ENCODE peak calls at places on chromosome 20, in four cellular contexts. W is neural progenitor cell, L is hepatocyte, N is A549. J is an unnamed sample.

GRCh38 chr20:20860078-20860806 is 147.8 kb upstream of the RALGAPA2 start:
- DNase-seq in W (peak; percentile 95), L (peak; percentile 94), N (peak; percentile 92), J (peak; percentile 82)

GRCh38 chr20:36141310-36141709 is 13.2 kb upstream of the EPB41L1 start:
- DNase-seq in W (no peak), L (no peak), N (no peak), J (no peak)

GRCh38 chr20:38635721-38636285 is 34.2 kb downstream of the ARHGAP40 start:
- DNase-seq in W (no peak), L (no peak), N (no peak), J (peak; percentile 31)

GRCh38 chr20:49853640-49854039 is 41.0 kb downstream of the SLC9A8 start:
- DNase-seq in W (no peak), L (peak; percentile 78), N (no peak), J (no peak)

GRCh38 chr20:47337413-47337812 is 19.1 kb downstream of the ZMYND8 start:
- DNase-seq in W (no peak), L (no peak), N (no peak), J (no peak)

GRCh38 chr20:50663095-50663821 is 28.1 kb downstream of the RIPOR3 start:
- DNase-seq in W (no peak), L (peak; percentile 84), N (no peak), J (peak; percentile 52)

GRCh38 chr20:17614812-17615644 is 45.2 kb downstream of the DSTN start:
- DNase-seq in W (no peak), L (no peak), N (no peak), J (no peak)

GRCh38 chr20:24332956-24333355 is 136.5 kb upstream of the SYNDIG1 start:
- DNase-seq in W (no peak), L (no peak), N (no peak), J (no peak)

GRCh38 chr20:54494303-54495006 is 19.1 kb downstream of the DOK5 start:
- DNase-seq in W (no peak), L (no peak), N (no peak), J (no peak)

GRCh38 chr20:3390759-3391500 is 16.5 kb downstream of the DNAAF9 start:
- DNase-seq in W (no peak), L (no peak), N (no peak), J (no peak)
- H3K4me2 ChIP-seq in W (no peak overlapping the region), L (no peak overlapping the region), N (peak overlapping the region; percentile 1), J (no peak overlapping the region)

DNA sequence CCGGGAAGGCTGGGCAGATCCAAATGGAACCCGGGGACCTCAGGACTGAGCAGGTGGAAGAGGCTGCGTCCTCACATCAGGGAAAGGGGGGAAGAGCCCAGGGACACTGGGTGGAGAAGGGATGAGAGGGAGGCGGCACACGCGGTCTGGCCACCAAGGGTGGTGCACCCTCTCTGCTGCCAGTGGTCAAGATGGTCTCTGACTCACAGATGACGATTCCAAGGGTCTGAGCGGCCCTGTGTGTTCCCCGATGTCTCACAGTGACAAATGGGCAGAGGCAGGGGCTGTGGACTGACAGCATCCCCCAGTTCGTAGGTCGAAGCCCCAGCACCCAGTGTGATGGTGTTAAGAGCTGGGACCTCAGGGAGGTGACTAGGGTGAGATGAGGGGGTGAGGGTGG is 32.1 kb downstream of the SLCO4A1 start:
- DNase-seq in W (no peak), L (no peak), N (no peak), J (no peak)
- H3K4me1 ChIP-seq in W (no peaks in the 10 kb centered on the region), L (peaks cover 2% of the 10 kb centered on the region), N (no peaks in the 10 kb centered on the region), J (no peaks in the 10 kb centered on the region)

GRCh38 chr20:31751126-31751525 is 12.0 kb downstream of the TPX2 start:
- DNase-seq in W (no peak), L (no peak), N (no peak), J (no peak)

GRCh38 chr20:31746068-31746878 is 7.2 kb downstream of the TPX2 start:
- DNase-seq in W (no peak), L (no peak), N (no peak), J (no peak)

GRCh38 chr20:31749223-31749622 is 10.1 kb downstream of the TPX2 start:
- DNase-seq in W (no peak), L (no peak), N (no peak), J (no peak)

DNA sequence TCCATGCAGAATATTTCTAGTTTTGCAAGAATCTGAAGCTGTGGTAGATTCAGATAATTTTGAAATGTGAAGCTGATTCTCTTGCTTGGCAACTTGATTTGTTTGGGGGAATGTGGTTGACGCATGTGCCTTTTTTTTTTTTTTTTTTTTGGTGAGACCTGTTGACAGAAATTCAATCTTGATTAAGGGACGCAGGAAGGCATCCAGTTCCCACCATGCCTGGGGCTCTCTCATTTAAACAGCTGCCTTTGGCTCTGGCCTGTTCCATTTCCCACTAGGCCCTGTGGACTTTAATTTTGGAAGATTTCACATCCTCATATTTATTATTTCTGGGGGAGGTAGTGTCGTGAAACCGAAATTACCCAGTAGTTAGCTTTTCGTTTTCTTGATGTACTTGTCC is 8.6 kb downstream of the TPX2 start:
- DNase-seq in W (no peak), L (no peak), N (no peak), J (no peak)
- H3K4me2 ChIP-seq in W (no peak overlapping the region), L (no peak overlapping the region), N (no peak overlapping the region), J (no peak overlapping the region)

GRCh38 chr20:5315807-5316187 is 957 bp downstream of the PROKR2 start:
- DNase-seq in W (peak; percentile 27), L (no peak), N (no peak), J (no peak)

GRCh38 chr20:5312518-5312917 is 4.2 kb downstream of the PROKR2 start:
- DNase-seq in W (no peak), L (no peak), N (no peak), J (no peak)

GRCh38 chr20:5313916-5314315 is 2.8 kb downstream of the PROKR2 start:
- DNase-seq in W (no peak), L (no peak), N (no peak), J (no peak)

GRCh38 chr20:5309971-5310370 is 6.8 kb downstream of the PROKR2 start:
- DNase-seq in W (no peak), L (no peak), N (no peak), J (no peak)
- H3K4me1 ChIP-seq in W (no peaks in the 10 kb centered on the region), L (no peaks in the 10 kb centered on the region), N (no peaks in the 10 kb centered on the region), J (no peaks in the 10 kb centered on the region)

GRCh38 chr20:48814633-48815032 is 13.2 kb downstream of the PREX1 start:
- DNase-seq in W (no peak), L (no peak), N (no peak), J (no peak)
- H3K4me2 ChIP-seq in W (no peak overlapping the region), L (no peak overlapping the region), N (no peak overlapping the region), J (no peak overlapping the region)

DNA sequence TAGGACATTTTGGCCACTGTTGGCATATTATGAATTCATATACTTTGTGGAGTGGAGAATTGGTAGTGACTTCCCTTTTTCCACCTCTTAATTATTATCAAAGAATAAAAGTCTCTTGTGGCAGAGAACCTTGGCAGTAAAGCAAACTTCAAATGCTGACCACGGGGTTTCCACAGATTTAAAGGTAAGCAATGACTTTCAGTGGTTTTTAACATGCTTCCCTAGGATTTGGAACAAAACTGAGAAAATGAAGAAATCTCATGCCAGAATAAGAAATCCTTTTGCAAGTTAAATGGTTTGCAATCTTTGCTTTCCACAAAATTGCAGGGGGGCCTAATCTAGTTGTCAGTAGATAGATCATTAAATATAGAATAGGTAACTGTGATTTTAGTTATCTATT is 2.0 kb upstream of the SDC4 start:
- DNase-seq in W (no peak), L (no peak), N (no peak), J (no peak)
- H3K4me1 ChIP-seq in W (peaks cover 24% of the 10 kb centered on the region), L (peaks cover 18% of the 10 kb centered on the region), N (peaks cover 40% of the 10 kb centered on the region), J (peaks cover 4% of the 10 kb centered on the region)

GRCh38 chr20:15656124-15656523 is 917.1 kb downstream of the KIF16B start:
- DNase-seq in W (no peak), L (no peak), N (no peak), J (no peak)

GRCh38 chr20:15658295-15658694 is 915.0 kb downstream of the KIF16B start:
- DNase-seq in W (peak; percentile 41), L (no peak), N (no peak), J (no peak)

GRCh38 chr20:15653396-15654207 is 919.6 kb downstream of the KIF16B start:
- DNase-seq in W (no peak), L (no peak), N (no peak), J (no peak)

DNA sequence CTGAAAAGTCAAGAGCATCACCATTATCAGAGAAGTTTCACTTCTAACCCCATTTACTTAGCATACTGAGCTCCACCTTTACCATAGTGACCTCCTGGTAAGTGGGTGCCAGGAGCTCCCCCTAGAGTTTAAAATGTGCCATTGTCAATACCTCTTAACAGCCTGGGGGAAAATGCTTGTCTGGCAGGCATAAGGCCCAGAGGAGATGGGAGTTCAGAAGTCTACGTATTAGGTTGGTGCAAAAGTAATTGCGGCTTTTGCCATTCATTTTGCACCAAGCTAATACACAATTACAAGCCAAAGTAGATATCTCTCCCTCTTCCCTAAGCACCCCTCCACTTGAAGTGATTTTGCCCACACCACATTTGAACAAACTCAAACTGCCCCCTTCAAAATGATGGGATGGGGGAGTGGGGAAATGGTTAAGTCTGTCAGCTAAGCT is 919.0 kb downstream of the KIF16B start:
- DNase-seq in W (peak; percentile 74), L (peak; percentile 72), N (peak; percentile 42), J (peak; percentile 62)
- H3K4me2 ChIP-seq in W (no peak overlapping the region), L (no peak overlapping the region), N (no peak overlapping the region), J (no peak overlapping the region)

DNA sequence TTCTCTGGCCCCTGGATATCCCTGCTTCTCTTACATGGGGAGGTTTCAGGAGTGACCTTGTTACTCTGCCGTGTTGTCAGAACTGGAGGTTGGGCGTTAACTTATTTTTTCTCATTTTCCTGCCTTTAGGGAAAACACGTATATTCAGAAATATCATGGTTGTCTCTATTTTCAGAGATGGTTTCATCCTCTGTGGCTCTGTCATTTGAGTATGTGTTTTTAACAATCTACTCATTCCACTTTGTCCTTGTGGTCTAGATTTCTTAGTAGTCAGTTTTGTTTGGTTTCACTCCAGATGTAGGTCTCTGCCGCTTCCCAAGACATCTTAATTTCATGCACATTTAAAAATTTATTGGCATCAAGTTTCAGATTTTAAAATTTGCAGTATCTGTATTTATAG is 45.9 kb downstream of the KCNS1 start:
- DNase-seq in W (no peak), L (no peak), N (no peak), J (no peak)
- H3K4me1 ChIP-seq in W (peaks cover 9% of the 10 kb centered on the region), L (no peaks in the 10 kb centered on the region), N (peaks cover 20% of the 10 kb centered on the region), J (peaks cover 41% of the 10 kb centered on the region)

J was measured in OCI-LY7.